ENCODE peak calls at places on chromosomes 3 and 15, in seven cellular contexts. H, B, W, I, V, M and R are unnamed samples.

GRCh38 chr3:18559323-18559972 is 134.3 kb upstream of the SATB1 start:
- DNase-seq in B (no peak), H (no peak), W (peak; percentile 72), I (peak; percentile 20), M (no peak), V (peak; percentile 57), R (peak; percentile 6)

GRCh38 chr3:165464736-165465135 is 268.6 kb upstream of the SLITRK3 start:
- DNase-seq in H (no peak), B (no peak), I (no peak), V (peak; percentile 4), W (no peak), M (peak; percentile 44), R (no peak)

GRCh38 chr15:45630958-45631691 is 3.7 kb upstream of the SQOR start:
- DNase-seq in V (peak; percentile 96), B (no peak), I (no peak), W (no peak), M (peak; percentile 68), H (no peak), R (no peak)

GRCh38 chr3:123448503-123449091 is at the start of gene ADCY5:
- DNase-seq in M (no peak), H (peak; percentile 79), I (no peak), V (peak; percentile 48), B (peak; percentile 56), W (no peak), R (no peak)

GRCh38 chr15:57861039-57861638 is 154.6 kb downstream of the POLR2M start:
- DNase-seq in B (no peak), M (peak; percentile 44), V (peak; percentile 67), I (peak; percentile 37), W (peak; percentile 83), H (no peak), R (peak; percentile 38)

GRCh38 chr3:183895296-183895695 is 10.6 kb upstream of the PARL start:
- DNase-seq in M (peak; percentile 20), V (peak; percentile 74), I (peak; percentile 17), W (peak; percentile 94), B (no peak), H (no peak), R (no peak)

GRCh38 chr3:69690-70089 is 126.9 kb upstream of the CHL1 start:
- DNase-seq in B (no peak), V (peak; percentile 25), I (no peak), H (no peak), M (no peak), W (no peak), R (no peak)

GRCh38 chr15:75202251-75203016 is 752 bp downstream of the C15orf39 start:
- DNase-seq in M (peak; percentile 59), V (peak; percentile 95), W (peak; percentile 94), B (peak; percentile 88), H (peak; percentile 93), I (peak; percentile 73), R (peak; percentile 90)

GRCh38 chr3:59326246-59327024 is 276.6 kb upstream of the CFAP20DC start:
- DNase-seq in V (peak; percentile 44), B (no peak), M (no peak), W (no peak), H (no peak), I (no peak), R (no peak)

GRCh38 chr3:69660631-69661030 is 78.6 kb upstream of the MITF start:
- DNase-seq in I (no peak), M (no peak), W (no peak), V (no peak), B (no peak), H (no peak), R (no peak)

GRCh38 chr15:92619380-92620101 is 36.0 kb downstream of the FAM174B start:
- DNase-seq in V (peak; percentile 22), M (peak; percentile 37), B (no peak), I (no peak), W (no peak), H (no peak), R (no peak)

GRCh38 chr3:173065543-173065970 is 75.5 kb downstream of the SPATA16 start:
- DNase-seq in M (no peak), V (peak; percentile 18), H (no peak), I (no peak), B (no peak), W (no peak), R (peak; percentile 15)

GRCh38 chr3:30227571-30228301 is 378.7 kb upstream of the TGFBR2 start:
- DNase-seq in H (no peak), W (no peak), B (no peak), M (peak; percentile 46), I (no peak), V (peak; percentile 89), R (no peak)

GRCh38 chr15:39367591-39367990 is 213.3 kb upstream of the THBS1 start:
- DNase-seq in V (no peak), H (no peak), I (no peak), B (no peak), M (no peak), W (no peak), R (no peak)

GRCh38 chr3:185733980-185734724 is 90.7 kb downstream of the IGF2BP2 start:
- DNase-seq in W (peak; percentile 85), V (peak; percentile 87), B (no peak), M (peak; percentile 72), H (no peak), I (peak; percentile 46), R (no peak)

GRCh38 chr3:100407164-100407563 is 5.8 kb downstream of the LNP1 start:
- DNase-seq in H (no peak), B (no peak), M (no peak), W (no peak), V (no peak), I (no peak), R (no peak)
- H3K4me3 ChIP-seq in H (no peak overlapping the region), B (no peak overlapping the region), M (no peak overlapping the region), W (no peak overlapping the region), V (no peak overlapping the region), I (no peak overlapping the region), R (no peak overlapping the region)

GRCh38 chr15:47806008-47806407 is 88.7 kb downstream of the SEMA6D start:
- DNase-seq in W (no peak), M (no peak), H (no peak), B (no peak), I (no peak), V (no peak), R (no peak)

GRCh38 chr15:47801522-47801921 is 84.2 kb downstream of the SEMA6D start:
- DNase-seq in W (no peak), I (peak; percentile 90), V (no peak), H (no peak), B (no peak), M (no peak), R (no peak)

GRCh38 chr15:47803767-47804166 is 86.5 kb downstream of the SEMA6D start:
- DNase-seq in W (no peak), V (peak; percentile 64), H (no peak), B (no peak), M (no peak), I (peak; percentile 30), R (no peak)

GRCh38 chr15:47796339-47796738 is 79.0 kb downstream of the SEMA6D start:
- DNase-seq in M (no peak), H (no peak), B (no peak), W (no peak), V (no peak), I (no peak), R (peak; percentile 51)

GRCh38 chr15:47802216-47802615 is 84.9 kb downstream of the SEMA6D start:
- DNase-seq in I (no peak), W (no peak), H (no peak), M (no peak), B (no peak), V (no peak), R (no peak)
- H3K4me3 ChIP-seq in I (no peak overlapping the region), W (no peak overlapping the region), H (no peak overlapping the region), M (no peak overlapping the region), B (no peak overlapping the region), V (no peak overlapping the region), R (no peak overlapping the region)

DNA sequence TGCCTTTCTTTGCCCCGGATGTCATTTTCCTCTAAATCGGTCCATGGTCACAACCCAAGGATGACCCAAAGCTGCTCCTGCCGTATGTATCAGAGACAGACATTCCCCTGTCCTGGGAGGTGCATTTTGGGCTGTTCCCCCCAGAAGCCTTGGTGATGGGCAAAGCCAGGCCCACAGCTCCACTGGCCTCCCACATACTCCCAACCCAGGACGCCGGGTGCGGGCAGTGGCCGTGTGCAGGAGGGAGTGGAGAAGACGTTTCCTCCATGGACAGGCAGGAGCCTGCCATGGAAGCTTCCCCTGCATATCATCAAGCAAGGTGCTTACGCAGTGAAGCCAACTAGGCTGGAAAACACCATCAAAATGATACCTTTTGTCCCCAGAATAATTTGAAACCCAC is 175.0 kb downstream of the ATP10A start:
- DNase-seq in V (no peak), M (no peak), B (no peak), H (peak; percentile 46), I (no peak), W (no peak), R (no peak)
- H3K4me3 ChIP-seq in V (no peak overlapping the region), M (no peak overlapping the region), B (no peak overlapping the region), H (no peak overlapping the region), I (no peak overlapping the region), W (no peak overlapping the region), R (no peak overlapping the region)

GRCh38 chr15:40443255-40443654 is 2.5 kb downstream of the BAHD1 start:
- DNase-seq in M (no peak), I (no peak), V (no peak), W (no peak), H (no peak), B (no peak), R (no peak)
- H3K4me3 ChIP-seq in M (no peak overlapping the region), I (no peak overlapping the region), V (no peak overlapping the region), W (no peak overlapping the region), H (no peak overlapping the region), B (peak overlapping the region; percentile 89), R (no peak overlapping the region)

GRCh38 chr3:43692085-43692484 is 1.3 kb downstream of the ABHD5 start:
- DNase-seq in H (no peak), B (no peak), V (no peak), M (no peak), I (no peak), W (no peak), R (no peak)

GRCh38 chr3:43691120-43692002 is 623 bp downstream of the ABHD5 start:
- DNase-seq in H (peak; percentile 91), B (peak; percentile 72), M (no peak), I (peak; percentile 69), W (peak; percentile 56), V (peak; percentile 65), R (peak; percentile 77)

GRCh38 chr3:43695443-43695842 is 4.7 kb downstream of the ABHD5 start:
- DNase-seq in B (no peak), V (peak; percentile 67), H (no peak), I (no peak), M (peak; percentile 46), W (no peak), R (no peak)

GRCh38 chr3:43692971-43693370 is 2.2 kb downstream of the ABHD5 start:
- DNase-seq in I (no peak), V (no peak), B (no peak), W (no peak), H (no peak), M (no peak), R (no peak)

GRCh38 chr3:43693594-43693993 is 2.9 kb downstream of the ABHD5 start:
- DNase-seq in V (peak; percentile 57), M (no peak), W (no peak), H (no peak), B (no peak), I (no peak), R (no peak)
- H3K4me3 ChIP-seq in V (no peak overlapping the region), M (peak overlapping the region; percentile 85), W (no peak overlapping the region), H (no peak overlapping the region), B (no peak overlapping the region), I (no peak overlapping the region), R (no peak overlapping the region)